ENCODE peak calls at places on chromosomes 4 and X, in seven cellular contexts. T is endodermal cell, H is kidney, B is A549, G is transverse colon, F is lung, L is lower lobe of right lung. C is an unnamed sample.
A peak's percentile ranks its signal among the peaks of the same experiment; 100 is the strongest.

GRCh38 chrX:97065973-97066372 is 182.3 kb downstream of the RPA4 start:
- DNase-seq in T (no peak), H (no peak), B (no peak), G (no peak), F (no peak), L (no peak), C (no peak)

GRCh38 chr4:87286970-87287369 is 35.7 kb downstream of the HSD17B13 start:
- DNase-seq in T (no peak), H (no peak), B (no peak), G (no peak), F (no peak), L (no peak), C (no peak)

GRCh38 chrX:8971116-8971515 is 62.8 kb downstream of the FAM9B start:
- DNase-seq in T (no peak), H (no peak), B (peak; percentile 20), G (no peak), F (no peak), L (no peak), C (no peak)

GRCh38 chr4:185933078-185933581 is 121.1 kb upstream of the SORBS2 start:
- DNase-seq in T (no peak), H (no peak), B (no peak), G (no peak), F (no peak), L (no peak), C (no peak)

GRCh38 chr4:151715881-151716280 is 44.9 kb downstream of the GATB start:
- DNase-seq in T (no peak), H (no peak), B (no peak), G (no peak), F (no peak), L (no peak), C (no peak)

GRCh38 chr4:183321079-183321478 is 1.0 kb upstream of the CLDN22 start:
- DNase-seq in T (no peak), H (no peak), B (no peak), G (no peak), F (no peak), L (no peak), C (no peak)

GRCh38 chr4:57233391-57233790 is 123.2 kb upstream of the IGFBP7 start:
- DNase-seq in T (no peak), H (no peak), B (no peak), G (no peak), F (no peak), L (no peak), C (no peak)

GRCh38 chr4:120633810-120634209 is 288.7 kb downstream of the PRDM5 start:
- DNase-seq in T (no peak), H (no peak), B (no peak), G (no peak), F (no peak), L (no peak), C (no peak)

GRCh38 chr4:109411964-109412363 is 21.7 kb upstream of the SEC24B start:
- DNase-seq in T (no peak), H (no peak), B (no peak), G (no peak), F (no peak), L (no peak), C (no peak)

GRCh38 chr4:159174645-159175147 is 71.8 kb downstream of the RAPGEF2 start:
- DNase-seq in T (no peak), H (no peak), B (no peak), G (no peak), F (no peak), L (no peak), C (no peak)
- H3K4me3 ChIP-seq in T (no peak overlapping the region), H (no peak overlapping the region), B (peak overlapping the region; percentile 21), G (no peak overlapping the region), F (no peak overlapping the region), L (no peak overlapping the region), C (no peak overlapping the region)

GRCh38 chr4:42628740-42629139 is 28.2 kb downstream of the ATP8A1 start:
- DNase-seq in T (no peak), H (no peak), B (no peak), G (peak; percentile 81), F (no peak), L (peak; percentile 44), C (peak; percentile 28)

GRCh38 chr4:42630908-42631307 is 26.0 kb downstream of the ATP8A1 start:
- DNase-seq in T (no peak), H (no peak), B (no peak), G (no peak), F (no peak), L (no peak), C (no peak)

GRCh38 chr4:42625366-42625765 is 31.5 kb downstream of the ATP8A1 start:
- DNase-seq in T (no peak), H (no peak), B (no peak), G (no peak), F (no peak), L (no peak), C (no peak)

GRCh38 chr4:42627887-42628646 is 28.8 kb downstream of the ATP8A1 start:
- DNase-seq in T (no peak), H (peak; percentile 82), B (no peak), G (peak; percentile 53), F (no peak), L (no peak), C (peak; percentile 85)

GRCh38 chr4:42626629-42627028 is 30.3 kb downstream of the ATP8A1 start:
- DNase-seq in T (no peak), H (no peak), B (no peak), G (no peak), F (no peak), L (no peak), C (no peak)
- H3K4me1 ChIP-seq in T (no peaks in the 10 kb centered on the region), H (no peaks in the 10 kb centered on the region), B (no peaks in the 10 kb centered on the region), G (no peaks in the 10 kb centered on the region), F (peaks cover 17% of the 10 kb centered on the region), L (peaks cover 22% of the 10 kb centered on the region), C (peaks cover 22% of the 10 kb centered on the region)

GRCh38 chr4:41728571-41728908 is 20.0 kb downstream of the PHOX2B start:
- DNase-seq in T (no peak), H (no peak), B (no peak), G (no peak), F (no peak), L (no peak), C (no peak)

GRCh38 chr4:41723286-41723685 is 25.2 kb downstream of the PHOX2B start:
- DNase-seq in T (no peak), H (no peak), B (no peak), G (no peak), F (no peak), L (no peak), C (no peak)

GRCh38 chr4:41727861-41728570 is 20.5 kb downstream of the PHOX2B start:
- DNase-seq in T (no peak), H (no peak), B (no peak), G (no peak), F (no peak), L (no peak), C (no peak)

GRCh38 chr4:41722171-41722570 is 26.4 kb downstream of the PHOX2B start:
- DNase-seq in T (no peak), H (no peak), B (no peak), G (no peak), F (no peak), L (no peak), C (no peak)

DNA sequence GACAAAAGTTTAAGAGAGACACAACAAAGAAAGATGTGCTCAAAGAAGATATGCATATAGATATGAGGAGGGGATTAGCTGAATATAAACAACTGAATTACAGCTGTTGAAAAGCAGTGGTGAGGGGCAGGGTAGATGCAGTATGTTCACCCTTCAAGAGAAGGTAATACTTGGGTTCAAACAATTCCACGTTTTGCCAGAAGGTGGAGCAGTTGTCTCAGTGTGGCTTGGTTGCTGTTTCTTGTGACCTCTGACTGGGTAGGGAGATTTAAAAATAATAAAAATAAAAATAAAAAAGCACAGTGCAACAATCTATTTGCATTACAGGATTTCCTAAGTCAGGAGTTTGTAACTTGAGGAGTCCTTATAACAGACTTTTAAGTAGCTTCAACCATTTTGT is 23.3 kb downstream of the PHOX2B start:
- DNase-seq in T (peak; percentile 66), H (no peak), B (no peak), G (no peak), F (no peak), L (no peak), C (no peak)
- H3K4me3 ChIP-seq in T (no peak overlapping the region), H (no peak overlapping the region), B (no peak overlapping the region), G (no peak overlapping the region), F (no peak overlapping the region), L (no peak overlapping the region), C (no peak overlapping the region)

DNA sequence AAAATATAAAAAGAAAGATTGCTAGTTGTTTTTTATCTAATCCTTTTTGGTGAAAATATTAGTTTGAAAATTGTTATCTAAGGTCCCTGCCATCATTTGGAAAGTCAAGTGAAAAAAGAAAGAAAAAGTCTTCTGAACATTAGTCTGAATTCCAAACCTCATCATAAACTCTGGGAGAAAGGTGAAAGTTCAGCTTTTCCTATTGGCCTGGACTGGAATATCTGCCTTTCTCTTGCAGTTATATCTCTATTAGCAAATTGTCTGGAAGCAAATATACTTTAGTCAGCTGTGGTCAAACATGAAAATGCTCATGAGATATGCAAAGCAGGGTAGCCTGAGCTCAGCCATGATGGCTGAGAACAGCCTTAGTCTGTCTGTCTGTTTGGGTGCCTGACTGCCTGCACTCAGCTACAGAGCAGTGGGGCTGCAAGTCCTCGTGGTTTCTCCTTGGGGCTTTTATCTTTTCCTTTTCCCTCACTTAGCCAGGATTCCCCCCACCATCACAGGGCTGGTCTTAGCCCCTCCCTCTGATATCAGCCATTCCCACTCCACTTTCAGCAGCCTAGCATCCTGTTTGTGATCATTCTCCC is 19.5 kb upstream of the PGRMC2 start:
- DNase-seq in T (no peak), H (no peak), B (no peak), G (no peak), F (no peak), L (no peak), C (no peak)
- H3K4me1 ChIP-seq in T (no peaks in the 10 kb centered on the region), H (peaks cover 8% of the 10 kb centered on the region), B (peaks cover 14% of the 10 kb centered on the region), G (peaks cover 16% of the 10 kb centered on the region), F (peaks cover 7% of the 10 kb centered on the region), L (no peaks in the 10 kb centered on the region), C (peaks cover 8% of the 10 kb centered on the region)

GRCh38 chrX:129876734-129877395 is 29.1 kb upstream of the UTP14A start:
- DNase-seq in T (peak; percentile 51), H (no peak), B (peak; percentile 15), G (no peak), F (peak; percentile 29), L (no peak), C (no peak)
- H3K4me3 ChIP-seq in T (no peak overlapping the region), H (no peak overlapping the region), B (no peak overlapping the region), G (no peak overlapping the region), F (no peak overlapping the region), L (no peak overlapping the region), C (no peak overlapping the region)

DNA sequence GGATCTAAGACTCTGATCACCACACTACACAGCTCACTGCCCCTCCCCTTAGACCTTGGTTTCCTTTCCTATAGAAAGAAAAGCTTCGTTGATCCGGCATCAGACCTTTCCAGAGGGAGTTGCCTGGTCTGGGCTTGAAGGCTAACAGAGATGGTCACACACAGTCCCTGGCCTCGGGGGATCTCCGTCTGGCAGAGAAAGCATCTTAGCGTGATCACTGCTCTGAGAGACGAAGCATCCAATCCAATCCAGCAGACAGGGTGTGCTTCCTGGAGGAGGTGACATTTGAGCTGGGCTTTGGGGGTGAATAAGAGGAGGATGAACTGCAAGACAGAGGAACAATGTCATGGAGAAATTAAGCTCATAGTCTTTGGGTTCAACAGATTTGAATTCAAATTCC is 49.5 kb downstream of the HTRA3 start:
- DNase-seq in T (peak; percentile 29), H (no peak), B (no peak), G (no peak), F (no peak), L (no peak), C (no peak)
- H3K4me1 ChIP-seq in T (peaks cover 12% of the 10 kb centered on the region), H (no peaks in the 10 kb centered on the region), B (peaks cover 17% of the 10 kb centered on the region), G (peaks cover 18% of the 10 kb centered on the region), F (no peaks in the 10 kb centered on the region), L (peaks cover 26% of the 10 kb centered on the region), C (peaks cover 22% of the 10 kb centered on the region)

C was measured in psoas muscle.